ENCODE peak calls at places on chromosomes 11 and 22, in five cellular contexts. I, T, G, J and U are unnamed samples.

GRCh38 chr22:20550851-20551744 is 43.7 kb downstream of the MED15 start:
- DNase-seq in J (no peak), I (peak; percentile 97), G (no peak), T (no peak), U (peak; percentile 73)

GRCh38 chr11:43541993-43542392 is 138.5 kb upstream of the HSD17B12 start:
- DNase-seq in I (peak; percentile 53), T (no peak), G (no peak), J (no peak), U (no peak)

GRCh38 chr11:67563354-67564114 is 20.1 kb upstream of the GSTP1 start:
- DNase-seq in G (peak; percentile 52), T (peak; percentile 94), I (peak; percentile 85), J (no peak), U (peak; percentile 95)

GRCh38 chr22:37420656-37421467 is 6.4 kb downstream of the ELFN2 start:
- DNase-seq in G (no peak), J (no peak), T (no peak), I (peak; percentile 66), U (no peak)

GRCh38 chr11:68036141-68036716 is 2.6 kb upstream of the TCIRG1 start:
- DNase-seq in G (no peak), I (no peak), T (no peak), J (no peak), U (no peak)

GRCh38 chr11:64887757-64888405 is 9.5 kb upstream of the EHD1 start:
- DNase-seq in J (peak; percentile 88), T (peak; percentile 80), G (peak; percentile 88), I (peak; percentile 76), U (peak; percentile 27)

GRCh38 chr11:67371549-67372231 is 1.7 kb downstream of the CLCF1 start:
- DNase-seq in I (peak; percentile 86), G (peak; percentile 46), T (peak; percentile 74), J (no peak), U (peak; percentile 43)

GRCh38 chr22:42432020-42432596 is at the start of gene NFAM1:
- DNase-seq in G (peak; percentile 44), I (no peak), T (no peak), J (no peak), U (no peak)

GRCh38 chr11:67272327-67273259 is 6.3 kb downstream of the GRK2 start:
- DNase-seq in T (no peak), I (no peak), J (peak; percentile 44), G (no peak), U (no peak)

GRCh38 chr22:21826204-21826603 is 41.2 kb downstream of the MAPK1 start:
- DNase-seq in J (no peak), I (no peak), T (no peak), G (no peak), U (no peak)

GRCh38 chr11:83156996-83157754 is at the start of gene PCF11:
- DNase-seq in J (no peak), G (no peak), I (no peak), T (no peak), U (peak; percentile 100)

GRCh38 chr11:92296138-92296515 is 71.5 kb downstream of the FAT3 start:
- DNase-seq in T (peak; percentile 24), J (no peak), I (peak; percentile 45), G (no peak), U (peak; percentile 16)

GRCh38 chr11:122795281-122795680 is 43.0 kb upstream of the CRTAM start:
- DNase-seq in I (no peak), T (no peak), J (no peak), G (no peak), U (no peak)

GRCh38 chr11:83069441-83070043 is 2.2 kb downstream of the RAB30 start:
- DNase-seq in J (peak; percentile 23), I (peak; percentile 13), T (no peak), G (no peak), U (no peak)

GRCh38 chr11:102552447-102553200 is 22.1 kb upstream of the MMP7 start:
- DNase-seq in T (peak; percentile 96), G (peak; percentile 48), J (no peak), I (no peak), U (no peak)

GRCh38 chr11:101129203-101129943 is at the start of gene PGR:
- DNase-seq in G (no peak), I (peak; percentile 8), J (no peak), T (no peak), U (no peak)

GRCh38 chr11:94028436-94028835 is 7.3 kb downstream of the HEPHL1 start:
- DNase-seq in G (no peak), I (peak; percentile 73), J (no peak), T (peak; percentile 13), U (peak; percentile 42)

GRCh38 chr22:17198188-17199130 is 20.8 kb downstream of the ADA2 start:
- DNase-seq in I (peak; percentile 24), T (no peak), J (peak; percentile 32), G (no peak), U (no peak)

GRCh38 chr22:35589071-35589735 is 27.9 kb downstream of the MB start:
- DNase-seq in I (peak; percentile 97), J (no peak), G (no peak), T (peak; percentile 97), U (peak; percentile 65)

GRCh38 chr11:77204792-77205466 is 76.9 kb downstream of the MYO7A start:
- DNase-seq in J (no peak), I (no peak), G (no peak), T (no peak), U (no peak)

GRCh38 chr11:19508166-19508565 is 204.5 kb upstream of the NAV2 start:
- DNase-seq in J (no peak), I (peak; percentile 26), T (peak; percentile 67), G (peak; percentile 27), U (no peak)

GRCh38 chr11:132535830-132536229 is 996.5 kb downstream of the OPCML start:
- DNase-seq in G (no peak), I (no peak), T (no peak), J (no peak), U (no peak)

GRCh38 chr11:98572941-98573340 is 447.8 kb upstream of the CNTN5 start:
- DNase-seq in J (no peak), G (no peak), T (no peak), I (no peak), U (no peak)

GRCh38 chr22:47027766-47028165 is 265.3 kb downstream of the TBC1D22A start:
- DNase-seq in J (no peak), G (no peak), I (no peak), T (no peak), U (no peak)

GRCh38 chr11:77813256-77813655 is 7.3 kb downstream of the RSF1 start:
- DNase-seq in G (no peak), T (no peak), I (peak; percentile 47), J (no peak), U (no peak)

GRCh38 chr11:117094776-117095175 is 3.5 kb downstream of the SIK3 start:
- DNase-seq in G (no peak), J (peak; percentile 28), I (peak; percentile 61), T (no peak), U (no peak)

GRCh38 chr22:35043932-35044319 is 22.0 kb upstream of the ISX start:
- DNase-seq in J (no peak), I (no peak), T (no peak), G (no peak), U (no peak)

GRCh38 chr11:64629796-64630562 is 39.0 kb downstream of the SLC22A12 start:
- DNase-seq in J (peak; percentile 70), T (peak; percentile 56), G (no peak), I (peak; percentile 35), U (no peak)

GRCh38 chr11:70372076-70372475 is 26.3 kb upstream of the CTTN start:
- DNase-seq in T (no peak), I (no peak), J (no peak), G (no peak), U (no peak)

GRCh38 chr22:48781868-48782267 is 1045.8 kb downstream of the BRD1 start:
- DNase-seq in I (no peak), G (no peak), J (peak; percentile 0), T (no peak), U (no peak)

DNA sequence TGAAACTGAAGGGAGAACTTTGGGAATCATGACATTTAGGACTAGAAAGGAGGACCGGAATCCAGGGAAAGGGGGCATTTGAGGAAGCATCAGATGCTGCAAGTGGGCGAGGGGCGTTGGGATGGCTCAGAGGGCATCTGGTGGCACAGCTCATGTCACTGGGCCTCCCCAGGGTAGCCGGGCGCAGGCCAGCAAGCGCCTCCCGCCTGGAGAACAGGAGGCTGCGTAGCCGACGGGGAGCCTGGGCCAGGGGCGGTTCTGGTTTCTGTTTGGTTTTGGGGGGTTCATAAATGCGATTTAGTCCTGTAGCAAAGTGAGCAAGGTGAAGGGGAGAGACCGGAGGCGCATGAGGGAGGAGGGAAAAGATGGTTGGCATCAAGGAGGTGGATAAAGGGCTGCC is 443 bp upstream of the ST14 start:
- DNase-seq in T (no peak), J (no peak), G (no peak), I (no peak), U (no peak)
- H3K4me3 ChIP-seq in T (no peak overlapping the region), J (no peak overlapping the region), G (peak overlapping the region; percentile 57), I (no peak overlapping the region), U (no peak overlapping the region)

DNA sequence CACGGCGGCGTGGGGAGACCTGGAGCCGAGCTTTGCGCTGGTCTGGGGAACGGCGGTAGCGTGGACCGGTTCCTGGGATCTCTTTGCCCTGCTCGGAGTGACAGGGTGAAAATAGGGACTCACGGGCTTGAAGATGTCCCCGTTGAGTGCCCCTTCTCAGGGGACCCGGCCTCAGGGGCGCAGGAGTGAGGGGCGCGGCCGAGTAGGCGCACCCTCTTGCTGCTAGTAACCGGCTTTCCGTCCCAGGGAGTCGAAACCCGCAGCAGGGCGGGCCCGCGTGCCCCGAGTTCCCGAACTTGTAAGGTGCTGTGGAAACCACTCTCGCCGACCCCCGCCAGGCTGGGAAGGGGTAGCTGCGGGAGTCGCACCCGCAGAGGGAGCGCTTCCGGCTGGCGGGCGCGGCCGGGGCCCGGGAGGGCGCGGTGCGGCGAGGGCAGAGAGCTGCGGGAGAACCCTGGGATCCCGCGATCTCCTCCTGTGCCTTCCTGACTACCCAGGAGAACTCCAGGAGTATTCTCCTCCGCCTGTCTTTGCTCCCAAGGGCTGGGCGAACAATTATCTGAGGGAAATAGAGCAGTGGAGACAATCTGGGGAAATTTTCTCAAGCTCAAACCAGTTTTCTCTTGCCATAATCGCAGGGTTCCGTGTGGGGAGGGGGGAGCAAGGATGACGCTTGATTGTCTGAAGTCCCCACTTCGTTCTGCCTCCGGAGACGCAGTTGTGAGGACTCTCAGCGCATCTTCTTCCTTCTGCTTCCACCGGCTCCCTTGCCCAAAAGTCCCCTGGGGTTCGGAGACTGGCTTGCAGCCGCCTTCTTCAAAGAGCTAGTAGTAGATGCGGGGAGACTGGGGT is 673 bp downstream of the NELL1 start:
- DNase-seq in J (no peak), T (no peak), G (no peak), I (no peak), U (no peak)
- H3K4me3 ChIP-seq in J (peak overlapping the region; percentile 52), T (peak overlapping the region; percentile 43), G (peak overlapping the region; percentile 33), I (no peak overlapping the region), U (no peak overlapping the region)

GRCh38 chr22:50174382-50175190 is 4.1 kb downstream of the PANX2 start:
- DNase-seq in G (no peak), J (peak; percentile 92), I (no peak), T (no peak), U (no peak)
- H3K4me3 ChIP-seq in G (no peak overlapping the region), J (no peak overlapping the region), I (no peak overlapping the region), T (no peak overlapping the region), U (no peak overlapping the region)

DNA sequence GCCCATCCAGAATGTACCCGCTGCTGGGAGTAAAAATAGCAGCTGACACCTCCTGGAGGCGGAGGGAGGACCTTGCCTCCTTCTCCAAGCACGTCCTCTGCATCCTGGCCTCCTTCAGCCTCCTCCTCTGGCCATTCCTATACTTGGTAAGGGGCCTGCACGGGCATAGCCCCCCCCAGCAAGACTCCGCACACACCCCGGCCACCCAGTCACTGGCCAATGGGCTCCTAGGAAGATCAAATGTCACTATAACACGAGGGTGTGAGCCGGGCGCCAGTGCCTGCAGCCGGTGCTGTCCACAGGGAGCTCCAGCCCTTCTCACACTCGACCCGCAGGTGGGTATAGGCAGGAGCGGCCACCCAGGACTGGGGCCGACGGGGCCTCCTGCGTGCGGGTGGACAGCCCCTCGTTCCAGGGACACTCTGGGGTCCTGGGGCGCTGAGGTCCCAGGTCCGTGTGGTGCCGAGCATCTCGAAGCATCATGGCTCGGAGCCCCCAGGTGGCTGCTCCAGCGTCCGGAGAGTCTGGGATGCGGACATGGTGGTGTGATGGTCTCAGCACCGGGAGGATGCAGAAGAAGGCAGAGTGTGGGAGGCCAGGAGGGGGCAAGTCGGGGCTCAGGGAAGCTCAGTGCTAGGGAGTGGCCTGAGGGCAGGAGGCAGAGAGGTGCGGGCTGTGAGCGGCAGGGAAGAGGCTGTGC is at the start of gene TNNT3:
- DNase-seq in G (no peak), J (no peak), I (peak; percentile 16), T (no peak), U (no peak)
- H3K4me3 ChIP-seq in G (no peak within 1 kb of the TSS), J (no peak within 1 kb of the TSS), I (no peak within 1 kb of the TSS), T (no peak within 1 kb of the TSS), U (no peak within 1 kb of the TSS)